ENCODE peak calls at places on chromosomes 16 and 17, in four cellular contexts. One of them, this sample, is unnamed.

GRCh38 chr17:66107731-66108130 is 84.2 kb downstream of the CEP112 start:
- DNase-seq in A549: no peak
- DNase-seq in HepG2: no peak
- DNase-seq in IMR-90: no peak
- DNase-seq in this sample: no peak

GRCh38 chr17:32192379-32192778 is 50.1 kb downstream of the RHOT1 start:
- DNase-seq in A549: no peak
- DNase-seq in HepG2: no peak
- DNase-seq in IMR-90: peak; percentile 73
- DNase-seq in this sample: no peak

GRCh38 chr16:47308601-47309000 is 152.3 kb downstream of the ITFG1 start:
- DNase-seq in A549: no peak
- DNase-seq in HepG2: no peak
- DNase-seq in IMR-90: peak; percentile 2
- DNase-seq in this sample: no peak

GRCh38 chr17:30113213-30113612 is 3.4 kb upstream of the NSRP1 start:
- DNase-seq in A549: peak; percentile 74
- DNase-seq in HepG2: peak; percentile 13
- DNase-seq in IMR-90: no peak
- DNase-seq in this sample: no peak

GRCh38 chr16:23539984-23540816 is 16.9 kb downstream of the EARS2 start:
- DNase-seq in A549: peak; percentile 77
- DNase-seq in HepG2: peak; percentile 99
- DNase-seq in IMR-90: no peak
- DNase-seq in this sample: no peak

GRCh38 chr17:49197346-49197998 is 12.9 kb downstream of the GNGT2 start:
- DNase-seq in A549: peak; percentile 58
- DNase-seq in HepG2: no peak
- DNase-seq in IMR-90: no peak
- DNase-seq in this sample: no peak

GRCh38 chr17:30376621-30377452 is 1.9 kb upstream of the CPD start:
- DNase-seq in A549: peak; percentile 64
- DNase-seq in HepG2: peak; percentile 88
- DNase-seq in IMR-90: peak; percentile 87
- DNase-seq in this sample: peak; percentile 30

GRCh38 chr17:38584350-38584925 is 21.3 kb downstream of the SRCIN1 start:
- DNase-seq in A549: peak; percentile 80
- DNase-seq in HepG2: peak; percentile 41
- DNase-seq in IMR-90: peak; percentile 33
- DNase-seq in this sample: peak; percentile 73

GRCh38 chr17:55249861-55250260 is 14.9 kb upstream of the HLF start:
- DNase-seq in A549: no peak
- DNase-seq in HepG2: no peak
- DNase-seq in IMR-90: no peak
- DNase-seq in this sample: no peak

GRCh38 chr16:50133214-50133613 is 19.9 kb upstream of the TENT4B start:
- DNase-seq in A549: no peak
- DNase-seq in HepG2: no peak
- DNase-seq in IMR-90: no peak
- DNase-seq in this sample: no peak

GRCh38 chr16:48542020-48542473 is 67.9 kb downstream of the N4BP1 start:
- DNase-seq in A549: peak; percentile 66
- DNase-seq in HepG2: no peak
- DNase-seq in IMR-90: peak; percentile 54
- DNase-seq in this sample: peak; percentile 35

GRCh38 chr17:27518750-27519521 is 62.7 kb downstream of the KSR1 start:
- DNase-seq in A549: no peak
- DNase-seq in HepG2: no peak
- DNase-seq in IMR-90: no peak
- DNase-seq in this sample: no peak

GRCh38 chr16:53901396-53901795 is 197.4 kb downstream of the FTO start:
- DNase-seq in A549: no peak
- DNase-seq in HepG2: no peak
- DNase-seq in IMR-90: no peak
- DNase-seq in this sample: no peak

GRCh38 chr17:57406131-57406980 is 150.0 kb downstream of the MSI2 start:
- DNase-seq in A549: no peak
- DNase-seq in HepG2: peak; percentile 61
- DNase-seq in IMR-90: peak; percentile 44
- DNase-seq in this sample: no peak

GRCh38 chr16:56689171-56689570 is 6.9 kb downstream of the MT1X start:
- DNase-seq in A549: peak; percentile 23
- DNase-seq in HepG2: no peak
- DNase-seq in IMR-90: no peak
- DNase-seq in this sample: no peak

GRCh38 chr16:84069540-84069939 is 26.9 kb upstream of the SLC38A8 start:
- DNase-seq in A549: no peak
- DNase-seq in HepG2: no peak
- DNase-seq in IMR-90: no peak
- DNase-seq in this sample: no peak

GRCh38 chr17:27754549-27754948 is 45.8 kb downstream of the NOS2 start:
- DNase-seq in A549: no peak
- DNase-seq in HepG2: no peak
- DNase-seq in IMR-90: no peak
- DNase-seq in this sample: no peak

GRCh38 chr16:85798901-85799496 is 345 bp downstream of the EMC8 start:
- DNase-seq in A549: peak; percentile 33
- DNase-seq in HepG2: no peak
- DNase-seq in IMR-90: peak; percentile 28
- DNase-seq in this sample: peak; percentile 55

GRCh38 chr17:67500261-67500660 is 123.2 kb downstream of the PITPNC1 start:
- DNase-seq in A549: peak; percentile 27
- DNase-seq in HepG2: no peak
- DNase-seq in IMR-90: peak; percentile 43
- DNase-seq in this sample: no peak

GRCh38 chr16:89805136-89805905 is 11.1 kb downstream of the FANCA start:
- DNase-seq in A549: no peak
- DNase-seq in HepG2: no peak
- DNase-seq in IMR-90: peak; percentile 83
- DNase-seq in this sample: no peak

GRCh38 chr16:10497132-10498088 is 83.0 kb downstream of the EMP2 start:
- DNase-seq in A549: no peak
- DNase-seq in HepG2: no peak
- DNase-seq in IMR-90: no peak
- DNase-seq in this sample: no peak

GRCh38 chr16:80752563-80752962 is 51.8 kb downstream of the CDYL2 start:
- DNase-seq in A549: no peak
- DNase-seq in HepG2: no peak
- DNase-seq in IMR-90: no peak
- DNase-seq in this sample: no peak

GRCh38 chr16:87850009-87851006 is 19.0 kb downstream of the SLC7A5 start:
- DNase-seq in A549: no peak
- DNase-seq in HepG2: peak; percentile 91
- DNase-seq in IMR-90: peak; percentile 31
- DNase-seq in this sample: peak; percentile 83

GRCh38 chr16:84426804-84427203 is 58.5 kb downstream of the ATP2C2 start:
- DNase-seq in A549: no peak
- DNase-seq in HepG2: no peak
- DNase-seq in IMR-90: no peak
- DNase-seq in this sample: no peak

GRCh38 chr17:13806023-13806553 is 204.4 kb upstream of the HS3ST3A1 start:
- DNase-seq in A549: no peak
- DNase-seq in HepG2: no peak
- DNase-seq in IMR-90: no peak
- DNase-seq in this sample: no peak

GRCh38 chr16:70157477-70158260 is 15.9 kb upstream of the CLEC18C start:
- DNase-seq in A549: no peak
- DNase-seq in HepG2: peak; percentile 98
- DNase-seq in IMR-90: no peak
- DNase-seq in this sample: no peak
- TF ChIP-seq BHLHE40 in A549: no peak
- TF ChIP-seq BHLHE40 in HepG2: peak; percentile 38
- TF ChIP-seq BHLHE40 in IMR-90: no peak
- TF ChIP-seq BHLHE40 in this sample: no peak

GRCh38 chr17:41785876-41786226 is 660 bp downstream of the JUP start:
- DNase-seq in A549: peak; percentile 71
- DNase-seq in HepG2: no peak
- DNase-seq in IMR-90: no peak
- DNase-seq in this sample: no peak
- TF ChIP-seq BHLHE40 in A549: no peak
- TF ChIP-seq BHLHE40 in HepG2: no peak
- TF ChIP-seq BHLHE40 in IMR-90: no peak
- TF ChIP-seq BHLHE40 in this sample: no peak

DNA sequence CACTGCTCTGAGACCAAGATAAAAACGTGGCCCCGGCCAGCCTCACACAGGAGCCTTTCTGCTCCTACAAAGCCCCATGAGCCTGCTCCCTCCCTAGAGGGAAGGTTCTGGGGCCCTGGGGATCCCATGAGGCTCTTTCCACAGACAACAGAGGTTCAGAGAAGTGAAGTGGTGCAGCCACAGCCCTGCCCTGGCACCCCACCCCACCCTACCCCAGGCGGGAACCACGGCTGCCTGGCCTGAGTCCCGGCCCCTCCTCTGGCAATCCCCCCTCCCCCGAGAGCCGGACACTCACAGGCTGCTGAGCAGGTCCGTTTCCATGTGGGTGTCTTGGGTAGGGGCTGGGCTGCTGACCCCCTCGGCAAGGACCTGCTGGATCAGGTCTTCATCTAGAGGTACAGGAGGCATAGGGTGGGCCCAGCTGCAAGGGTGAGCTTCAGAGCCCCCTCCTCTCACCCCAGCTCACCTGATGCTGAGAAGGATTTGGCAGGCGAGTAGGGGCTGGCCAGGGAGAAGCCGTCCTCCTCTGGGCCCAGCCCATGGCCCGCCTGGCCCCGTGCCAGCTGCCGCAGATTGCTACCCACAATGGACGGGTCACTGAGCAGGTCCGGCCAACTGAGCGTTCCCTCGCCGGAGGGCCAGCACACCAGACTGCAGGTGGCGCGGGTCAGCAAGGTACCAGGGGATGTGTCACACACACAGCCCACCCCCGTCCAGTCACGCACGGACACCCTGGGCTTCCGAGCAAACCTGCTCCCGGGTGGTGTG is 38.7 kb downstream of the PKD1 start:
- DNase-seq in A549: no peak
- DNase-seq in HepG2: no peak
- DNase-seq in IMR-90: no peak
- DNase-seq in this sample: no peak
- TF ChIP-seq BHLHE40 in A549: no peak
- TF ChIP-seq BHLHE40 in HepG2: no peak
- TF ChIP-seq BHLHE40 in IMR-90: no peak
- TF ChIP-seq BHLHE40 in this sample: no peak

DNA sequence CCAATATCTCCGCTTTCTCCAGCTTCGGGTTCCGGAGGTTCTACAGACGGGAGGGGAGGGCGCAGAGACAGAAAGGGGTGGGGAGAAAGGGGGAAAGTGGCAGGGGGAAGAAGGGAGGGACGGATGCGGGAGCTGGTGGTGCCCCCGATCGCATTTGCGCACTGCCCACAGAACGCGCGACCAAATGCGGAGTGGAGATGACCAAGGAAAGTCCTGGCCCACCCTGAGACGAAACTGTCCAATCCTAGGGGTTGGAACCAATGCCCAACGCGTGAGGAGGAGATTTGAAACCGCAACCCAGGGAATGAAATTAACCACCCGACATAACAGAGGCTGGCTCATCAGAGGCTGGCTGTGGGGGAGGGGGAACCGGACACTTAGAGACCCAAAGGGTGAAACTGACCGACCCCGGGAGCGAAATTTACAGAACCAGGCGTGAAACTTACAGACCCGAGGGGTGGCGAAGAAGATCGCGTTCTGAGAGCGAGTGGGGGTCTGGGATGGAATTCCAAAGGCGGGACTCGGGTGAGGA is 1.4 kb downstream of the HES7 start:
- DNase-seq in A549: peak; percentile 69
- DNase-seq in HepG2: no peak
- DNase-seq in IMR-90: peak; percentile 50
- DNase-seq in this sample: no peak
- TF ChIP-seq BHLHE40 in A549: no peak
- TF ChIP-seq BHLHE40 in HepG2: no peak
- TF ChIP-seq BHLHE40 in IMR-90: peak; percentile 66
- TF ChIP-seq BHLHE40 in this sample: no peak

DNA sequence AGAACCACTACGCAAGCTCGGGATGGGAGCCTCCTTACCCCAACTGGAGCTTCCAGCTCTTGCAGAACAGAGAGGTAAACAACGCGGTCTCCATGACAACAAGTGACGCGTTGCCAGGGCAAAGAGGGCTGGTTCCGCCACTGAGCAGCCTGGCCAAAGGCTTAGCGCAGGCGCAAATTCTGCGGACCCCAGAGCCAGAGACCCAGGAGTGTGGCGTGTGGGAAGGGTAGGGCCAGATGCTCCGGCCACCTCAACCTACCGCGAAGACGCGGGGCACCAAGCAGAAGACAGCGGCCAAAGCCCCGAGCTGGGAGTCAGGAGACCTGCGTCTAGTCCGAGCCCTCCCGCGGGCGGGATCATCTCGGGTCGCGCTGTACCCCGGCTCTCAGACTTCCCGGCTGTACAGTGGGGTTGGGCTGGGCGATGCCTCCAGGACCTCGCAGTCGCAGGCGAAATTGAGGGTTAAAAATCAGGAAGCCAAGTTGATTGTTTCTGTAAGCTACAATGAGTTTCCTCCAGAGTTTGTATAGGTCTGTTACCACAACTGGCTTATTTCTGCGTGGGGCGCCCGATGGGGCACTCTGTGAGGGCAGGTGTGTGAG is at the start of gene TEKT1:
- DNase-seq in A549: peak; percentile 81
- DNase-seq in HepG2: peak; percentile 77
- DNase-seq in IMR-90: peak; percentile 26
- DNase-seq in this sample: peak; percentile 86
- TF ChIP-seq BHLHE40 in A549: no peak
- TF ChIP-seq BHLHE40 in HepG2: no peak
- TF ChIP-seq BHLHE40 in IMR-90: no peak
- TF ChIP-seq BHLHE40 in this sample: no peak

This sample was measured in HEK293T.